ENCODE peak calls at places on chromosome 15, in four cellular contexts. One of them, this sample, is unnamed.

GRCh38 chr15:45377630-45378148 is 655 bp downstream of the GATM start:
- DNase-seq in K562: no peak
- DNase-seq in H1: no peak
- DNase-seq in HepG2: no peak
- DNase-seq in this sample: no peak

GRCh38 chr15:38325290-38325990 is 72.8 kb downstream of the SPRED1 start:
- DNase-seq in K562: no peak
- DNase-seq in H1: no peak
- DNase-seq in HepG2: no peak
- DNase-seq in this sample: no peak

GRCh38 chr15:25739687-25740121 is 123.4 kb downstream of the ATP10A start:
- DNase-seq in K562: no peak
- DNase-seq in H1: peak
- DNase-seq in HepG2: no peak
- DNase-seq in this sample: peak

GRCh38 chr15:82045179-82045891 is 483 bp downstream of the MEX3B start:
- DNase-seq in K562: no peak
- DNase-seq in H1: no peak
- DNase-seq in HepG2: no peak
- DNase-seq in this sample: peak

GRCh38 chr15:62791694-62792093 is 250.9 kb upstream of the TPM1 start:
- DNase-seq in K562: no peak
- DNase-seq in H1: no peak
- DNase-seq in HepG2: no peak
- DNase-seq in this sample: no peak

GRCh38 chr15:80194186-80194585 is 41.4 kb downstream of the FAH start:
- DNase-seq in K562: no peak
- DNase-seq in H1: no peak
- DNase-seq in HepG2: no peak
- DNase-seq in this sample: no peak

GRCh38 chr15:48790716-48791115 is 20.2 kb downstream of the CEP152 start:
- DNase-seq in K562: no peak
- DNase-seq in H1: no peak
- DNase-seq in HepG2: no peak
- DNase-seq in this sample: no peak

GRCh38 chr15:62637498-62637897 is 405.0 kb upstream of the TPM1 start:
- DNase-seq in K562: no peak
- DNase-seq in H1: no peak
- DNase-seq in HepG2: no peak
- DNase-seq in this sample: no peak

GRCh38 chr15:29842290-29842689 is 20.0 kb upstream of the TJP1 start:
- DNase-seq in K562: no peak
- DNase-seq in H1: no peak
- DNase-seq in HepG2: no peak
- DNase-seq in this sample: no peak

GRCh38 chr15:74531144-74531811 is 9.7 kb upstream of the ARID3B start:
- DNase-seq in K562: peak
- DNase-seq in H1: no peak
- DNase-seq in HepG2: peak
- DNase-seq in this sample: no peak

GRCh38 chr15:81157939-81158223 is 23.8 kb downstream of the CFAP161 start:
- DNase-seq in K562: no peak
- DNase-seq in H1: no peak
- DNase-seq in HepG2: no peak
- DNase-seq in this sample: no peak

GRCh38 chr15:25181290-25182097 is 226.7 kb downstream of the SNRPN start:
- DNase-seq in K562: no peak
- DNase-seq in H1: no peak
- DNase-seq in HepG2: no peak
- DNase-seq in this sample: no peak

GRCh38 chr15:20355256-20355868 is 186.2 kb downstream of the GOLGA6L6 start:
- DNase-seq in K562: no peak
- DNase-seq in H1: no peak
- DNase-seq in HepG2: no peak
- DNase-seq in this sample: no peak

GRCh38 chr15:69880616-69881309 is 217.0 kb downstream of the TLE3 start:
- DNase-seq in K562: no peak
- DNase-seq in H1: no peak
- DNase-seq in HepG2: no peak
- DNase-seq in this sample: no peak

GRCh38 chr15:69009353-69009752 is 5.1 kb upstream of the NOX5 start:
- DNase-seq in K562: no peak
- DNase-seq in H1: no peak
- DNase-seq in HepG2: no peak
- DNase-seq in this sample: no peak

GRCh38 chr15:64837502-64837901 is 4.2 kb upstream of the PLEKHO2 start:
- DNase-seq in K562: no peak
- DNase-seq in H1: no peak
- DNase-seq in HepG2: no peak
- DNase-seq in this sample: no peak

GRCh38 chr15:58309993-58310928 is 121.5 kb upstream of the LIPC start:
- DNase-seq in K562: no peak
- DNase-seq in H1: no peak
- DNase-seq in HepG2: peak
- DNase-seq in this sample: no peak

GRCh38 chr15:80070840-80071239 is 11.4 kb downstream of the ZFAND6 start:
- DNase-seq in K562: no peak
- DNase-seq in H1: no peak
- DNase-seq in HepG2: peak
- DNase-seq in this sample: peak

GRCh38 chr15:34772312-34772711 is 17.5 kb upstream of the GJD2 start:
- DNase-seq in K562: no peak
- DNase-seq in H1: no peak
- DNase-seq in HepG2: no peak
- DNase-seq in this sample: no peak

GRCh38 chr15:93987068-93987467 is 244.3 kb upstream of the MCTP2 start:
- DNase-seq in K562: no peak
- DNase-seq in H1: no peak
- DNase-seq in HepG2: no peak
- DNase-seq in this sample: no peak

GRCh38 chr15:79218588-79219200 is 63.8 kb upstream of the ANKRD34C start:
- DNase-seq in K562: peak
- DNase-seq in H1: no peak
- DNase-seq in HepG2: no peak
- DNase-seq in this sample: peak

GRCh38 chr15:82228750-82229149 is 33.8 kb downstream of the EFL1 start:
- DNase-seq in K562: no peak
- DNase-seq in H1: no peak
- DNase-seq in HepG2: no peak
- DNase-seq in this sample: no peak

GRCh38 chr15:99476413-99477222 is 89.2 kb upstream of the MEF2A start:
- DNase-seq in K562: no peak
- DNase-seq in H1: no peak
- DNase-seq in HepG2: peak
- DNase-seq in this sample: peak

GRCh38 chr15:68696532-68697363 is 118.0 kb downstream of the CORO2B start:
- DNase-seq in K562: no peak
- DNase-seq in H1: no peak
- DNase-seq in HepG2: no peak
- DNase-seq in this sample: no peak

GRCh38 chr15:73937313-73937695 is 11.0 kb downstream of the LOXL1 start:
- DNase-seq in K562: no peak
- DNase-seq in H1: no peak
- DNase-seq in HepG2: no peak
- DNase-seq in this sample: no peak

GRCh38 chr15:57495554-57496235 is 96.0 kb upstream of the MYZAP start:
- DNase-seq in K562: no peak
- DNase-seq in H1: no peak
- DNase-seq in HepG2: no peak
- DNase-seq in this sample: no peak

GRCh38 chr15:50881121-50882048 is 27.1 kb upstream of the AP4E1 start:
- DNase-seq in K562: no peak
- DNase-seq in H1: no peak
- DNase-seq in HepG2: peak
- DNase-seq in this sample: no peak

GRCh38 chr15:50880651-50881114 is 27.8 kb upstream of the AP4E1 start:
- DNase-seq in K562: no peak
- DNase-seq in H1: no peak
- DNase-seq in HepG2: no peak
- DNase-seq in this sample: no peak

GRCh38 chr15:50876989-50877360 is 31.5 kb upstream of the AP4E1 start:
- DNase-seq in K562: peak
- DNase-seq in H1: peak
- DNase-seq in HepG2: peak
- DNase-seq in this sample: peak

GRCh38 chr15:50880221-50880620 is 28.3 kb upstream of the AP4E1 start:
- DNase-seq in K562: no peak
- DNase-seq in H1: no peak
- DNase-seq in HepG2: no peak
- DNase-seq in this sample: no peak

GRCh38 chr15:50879016-50879415 is 29.5 kb upstream of the AP4E1 start:
- DNase-seq in K562: no peak
- DNase-seq in H1: no peak
- DNase-seq in HepG2: no peak
- DNase-seq in this sample: no peak
- TF ChIP-seq HDAC2 in K562: no peak
- TF ChIP-seq HDAC2 in H1: no peak
- TF ChIP-seq HDAC2 in HepG2: no peak
- TF ChIP-seq HDAC2 in this sample: no peak

GRCh38 chr15:78104119-78104479 is 11.7 kb downstream of the SH2D7 start:
- DNase-seq in K562: no peak
- DNase-seq in H1: no peak
- DNase-seq in HepG2: no peak
- DNase-seq in this sample: no peak

GRCh38 chr15:78102741-78103140 is 10.4 kb downstream of the SH2D7 start:
- DNase-seq in K562: no peak
- DNase-seq in H1: no peak
- DNase-seq in HepG2: no peak
- DNase-seq in this sample: no peak

GRCh38 chr15:78104566-78105500 is 12.5 kb downstream of the SH2D7 start:
- DNase-seq in K562: no peak
- DNase-seq in H1: no peak
- DNase-seq in HepG2: no peak
- DNase-seq in this sample: no peak

GRCh38 chr15:78102211-78102610 is 9.8 kb downstream of the SH2D7 start:
- DNase-seq in K562: no peak
- DNase-seq in H1: no peak
- DNase-seq in HepG2: no peak
- DNase-seq in this sample: no peak

GRCh38 chr15:78103406-78104118 is 11.2 kb downstream of the SH2D7 start:
- DNase-seq in K562: no peak
- DNase-seq in H1: no peak
- DNase-seq in HepG2: no peak
- DNase-seq in this sample: no peak
- TF ChIP-seq RNF2 in K562: no peak
- TF ChIP-seq RNF2 in H1: no peak
- TF ChIP-seq RNF2 in HepG2: no peak
- TF ChIP-seq RNF2 in this sample: no peak

DNA sequence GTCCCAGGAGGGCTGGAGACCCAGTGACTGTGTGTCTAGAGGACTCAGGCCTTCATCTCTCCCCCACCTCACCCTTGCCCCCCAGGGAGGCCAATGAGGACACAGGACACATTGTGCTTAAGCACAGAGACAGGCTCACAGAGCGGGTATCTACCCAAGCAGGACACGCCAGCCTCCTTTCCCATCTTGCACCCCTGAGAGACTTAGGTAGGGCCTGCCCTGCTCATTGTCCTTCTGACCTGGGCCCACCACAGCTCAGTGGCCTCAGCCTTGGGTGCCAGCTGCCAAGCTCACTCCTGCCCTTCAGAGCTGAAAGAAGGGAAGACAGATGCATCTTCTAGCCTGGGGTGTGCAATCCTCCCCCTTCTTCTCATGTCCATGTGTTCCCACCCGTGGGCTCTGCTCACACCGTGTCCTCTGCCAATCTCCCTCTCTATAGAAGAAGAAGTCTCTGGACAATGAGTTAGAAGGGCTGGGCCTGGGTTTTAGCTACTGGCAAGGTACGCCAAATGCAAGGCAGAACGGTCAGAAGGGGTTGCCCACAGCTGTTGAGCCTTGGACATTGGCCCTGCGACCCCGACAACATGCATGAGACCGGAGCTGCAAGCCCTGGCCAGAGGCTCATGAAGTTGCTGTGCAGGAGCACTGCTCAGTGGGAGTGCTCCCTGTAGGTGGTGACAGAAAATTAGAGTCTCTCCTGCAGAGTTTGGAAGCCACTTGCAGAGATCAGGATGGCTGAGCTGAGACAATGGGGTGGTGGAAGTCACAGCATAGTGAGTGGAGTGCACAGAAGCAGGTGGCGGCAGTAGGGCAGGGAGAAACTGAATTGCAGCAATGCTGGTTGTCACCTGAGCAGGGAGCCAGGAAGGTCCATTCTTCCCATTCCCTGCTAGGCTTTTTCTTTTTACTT is 32.8 kb downstream of the ACSBG1 start:
- DNase-seq in K562: no peak
- DNase-seq in H1: no peak
- DNase-seq in HepG2: no peak
- DNase-seq in this sample: no peak
- TF ChIP-seq EP300 in K562: no peak
- TF ChIP-seq EP300 in H1: no peak
- TF ChIP-seq EP300 in HepG2: no peak
- TF ChIP-seq EP300 in this sample: no peak

GRCh38 chr15:77836116-77836798 is 203.5 kb upstream of the LINGO1 start:
- DNase-seq in K562: peak
- DNase-seq in H1: no peak
- DNase-seq in HepG2: no peak
- DNase-seq in this sample: peak
- TF ChIP-seq HDAC2 in K562: no peak
- TF ChIP-seq HDAC2 in H1: no peak
- TF ChIP-seq HDAC2 in HepG2: no peak
- TF ChIP-seq HDAC2 in this sample: no peak

GRCh38 chr15:61527836-61528589 is 298.9 kb upstream of the RORA start:
- DNase-seq in K562: no peak
- DNase-seq in H1: no peak
- DNase-seq in HepG2: no peak
- DNase-seq in this sample: no peak
- TF ChIP-seq RNF2 in K562: no peak
- TF ChIP-seq RNF2 in H1: no peak
- TF ChIP-seq RNF2 in HepG2: no peak
- TF ChIP-seq RNF2 in this sample: no peak

GRCh38 chr15:90716976-90717821 is at the start of gene BLM:
- DNase-seq in K562: peak
- DNase-seq in H1: peak
- DNase-seq in HepG2: peak
- DNase-seq in this sample: peak
- TF ChIP-seq EP300 in K562: peak
- TF ChIP-seq EP300 in H1: no peak
- TF ChIP-seq EP300 in HepG2: no peak
- TF ChIP-seq EP300 in this sample: no peak

DNA sequence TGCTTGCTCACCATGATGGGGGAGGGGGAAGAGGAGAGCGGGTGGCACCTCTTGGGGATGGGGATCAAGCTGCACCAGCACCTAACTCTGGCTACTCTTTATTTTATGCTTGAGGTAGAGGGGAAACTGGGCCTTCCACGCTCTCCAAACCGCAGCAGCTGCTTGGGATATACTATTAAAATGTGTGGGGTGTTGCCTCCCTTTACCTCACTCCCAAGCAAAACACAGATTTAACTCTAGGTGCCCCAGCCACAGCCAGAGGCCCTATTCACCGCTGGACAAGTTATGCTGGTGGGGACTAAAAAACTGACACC is 5.1 kb upstream of the FOXB1 start:
- DNase-seq in K562: no peak
- DNase-seq in H1: no peak
- DNase-seq in HepG2: no peak
- DNase-seq in this sample: no peak
- TF ChIP-seq HDAC2 in K562: no peak
- TF ChIP-seq HDAC2 in H1: no peak
- TF ChIP-seq HDAC2 in HepG2: no peak
- TF ChIP-seq HDAC2 in this sample: no peak

GRCh38 chr15:85314653-85315052 is 65.8 kb upstream of the AKAP13 start:
- DNase-seq in K562: no peak
- DNase-seq in H1: no peak
- DNase-seq in HepG2: no peak
- DNase-seq in this sample: no peak
- TF ChIP-seq RNF2 in K562: no peak
- TF ChIP-seq RNF2 in H1: no peak
- TF ChIP-seq RNF2 in HepG2: no peak
- TF ChIP-seq RNF2 in this sample: no peak

This sample was measured in A549.